ENCODE peak calls at places on chromosome 18, in eight cellular contexts. S is AG09309; E is HTR-8/SVneo; V is HuH-7; K is GM23338; R is adrenal gland; M is activated CD4-positive, alpha-beta T cell treated with anti-CD3 and anti-CD28 coated beads, Interleukin-2, amount 50 U/mL, for 24 hours; X is GF-D8. J is an unnamed sample.

GRCh38 chr18:52228158-52228557 is 111.8 kb upstream of the DCC start:
- DNase-seq in S (no peak), E (no peak), V (no peak), K (peak), R (no peak), M (no peak), X (no peak), J (no peak)

GRCh38 chr18:50268022-50268747 is 1.9 kb upstream of the CFAP53 start:
- DNase-seq in S (no peak), E (no peak), V (peak), K (peak), R (peak), M (peak), X (no peak), J (no peak)

GRCh38 chr18:69895081-69896047 is 52.3 kb downstream of the CD226 start:
- DNase-seq in S (no peak), E (no peak), V (no peak), K (no peak), R (no peak), M (no peak), X (no peak), J (no peak)

GRCh38 chr18:47594621-47595086 is 335.8 kb downstream of the SMAD2 start:
- DNase-seq in S (no peak), E (no peak), V (no peak), K (no peak), R (no peak), M (no peak), X (no peak), J (no peak)

GRCh38 chr18:43277164-43277600 is at the start of gene SYT4:
- DNase-seq in S (peak), E (no peak), V (peak), K (peak), R (peak), M (no peak), X (no peak), J (peak)

GRCh38 chr18:78580835-78581339 is 398.7 kb upstream of the SALL3 start:
- DNase-seq in S (no peak), E (no peak), V (no peak), K (no peak), R (no peak), M (no peak), X (no peak), J (no peak)

GRCh38 chr18:5464241-5464640 is 79.6 kb downstream of the EPB41L3 start:
- DNase-seq in S (no peak), E (no peak), V (no peak), K (no peak), R (no peak), M (no peak), X (no peak), J (no peak)

GRCh38 chr18:49898421-49898820 is 85.1 kb upstream of the ACAA2 start:
- DNase-seq in S (peak), E (peak), V (no peak), K (peak), R (peak), M (peak), X (no peak), J (no peak)

GRCh38 chr18:52340466-52341378 is 725 bp downstream of the DCC start:
- DNase-seq in S (no peak), E (no peak), V (no peak), K (peak), R (no peak), M (no peak), X (no peak), J (no peak)

GRCh38 chr18:45636110-45636509 is 20.8 kb downstream of the SLC14A2 start:
- DNase-seq in S (no peak), E (no peak), V (no peak), K (no peak), R (no peak), M (no peak), X (no peak), J (no peak)

GRCh38 chr18:14941792-14942191 is 193.8 kb downstream of the ANKRD30B start:
- DNase-seq in S (no peak), E (no peak), V (no peak), K (no peak), R (no peak), M (no peak), X (no peak), J (peak)

GRCh38 chr18:394997-395383 is 105.5 kb downstream of the COLEC12 start:
- DNase-seq in S (peak), E (peak), V (no peak), K (no peak), R (no peak), M (no peak), X (no peak), J (no peak)

GRCh38 chr18:76421291-76422078 is 73.6 kb downstream of the ZNF516 start:
- DNase-seq in S (no peak), E (no peak), V (no peak), K (no peak), R (no peak), M (no peak), X (no peak), J (no peak)

GRCh38 chr18:78659748-78660147 is 319.9 kb upstream of the SALL3 start:
- DNase-seq in S (no peak), E (no peak), V (no peak), K (peak), R (no peak), M (no peak), X (no peak), J (no peak)

GRCh38 chr18:2606335-2606734 is 35.0 kb downstream of the NDC80 start:
- DNase-seq in S (no peak), E (no peak), V (no peak), K (no peak), R (no peak), M (no peak), X (no peak), J (no peak)

GRCh38 chr18:58468191-58468590 is 160.7 kb downstream of the ALPK2 start:
- DNase-seq in S (no peak), E (no peak), V (no peak), K (no peak), R (no peak), M (no peak), X (no peak), J (no peak)

GRCh38 chr18:24837065-24837464 is 376.6 kb downstream of the HRH4 start:
- DNase-seq in S (peak), E (no peak), V (no peak), K (no peak), R (no peak), M (no peak), X (no peak), J (no peak)

GRCh38 chr18:11176416-11176815 is 27.0 kb upstream of the PIEZO2 start:
- DNase-seq in S (peak), E (peak), V (no peak), K (no peak), R (no peak), M (no peak), X (no peak), J (no peak)

GRCh38 chr18:37430346-37431076 is 135.1 kb downstream of the CELF4 start:
- DNase-seq in S (no peak), E (no peak), V (no peak), K (peak), R (no peak), M (no peak), X (no peak), J (no peak)

GRCh38 chr18:12843420-12844346 is 40.4 kb downstream of the PTPN2 start:
- DNase-seq in S (no peak), E (no peak), V (no peak), K (peak), R (no peak), M (no peak), X (no peak), J (no peak)

GRCh38 chr18:55706893-55707292 is 118.9 kb upstream of the TCF4 start:
- DNase-seq in S (no peak), E (no peak), V (no peak), K (no peak), R (no peak), M (no peak), X (no peak), J (no peak)

GRCh38 chr18:59353079-59353680 is 5.9 kb downstream of the LMAN1 start:
- DNase-seq in S (no peak), E (no peak), V (no peak), K (no peak), R (no peak), M (no peak), X (no peak), J (no peak)

GRCh38 chr18:48607049-48607984 is 68.5 kb downstream of the CTIF start:
- DNase-seq in S (peak), E (peak), V (no peak), K (no peak), R (peak), M (no peak), X (no peak), J (no peak)

GRCh38 chr18:45562567-45563479 is 52.5 kb upstream of the SLC14A2 start:
- DNase-seq in S (no peak), E (no peak), V (no peak), K (no peak), R (peak), M (no peak), X (no peak), J (no peak)

GRCh38 chr18:51169731-51170130 is 27.8 kb downstream of the MEX3C start:
- DNase-seq in S (no peak), E (no peak), V (no peak), K (no peak), R (no peak), M (no peak), X (no peak), J (no peak)

GRCh38 chr18:61606759-61607158 is 273.5 kb downstream of the CDH20 start:
- DNase-seq in S (peak), E (peak), V (no peak), K (peak), R (peak), M (no peak), X (no peak), J (no peak)

GRCh38 chr18:26157326-26157725 is 23.7 kb downstream of the PSMA8 start:
- DNase-seq in S (no peak), E (no peak), V (no peak), K (no peak), R (no peak), M (no peak), X (no peak), J (no peak)